ENCODE peak calls at places on chromosomes 6 and 20, in five cellular contexts. U is nucleus accumbens, R is lower leg skin, G is ELR, I is nephron progenitor cell. S is an unnamed sample.

GRCh38 chr20:38589351-38589750 is 8.4 kb downstream of the ADIG start:
- DNase-seq in G (no peak), U (no peak), R (no peak), I (no peak), S (no peak)

GRCh38 chr6:15524736-15525401 is 138.0 kb downstream of the DTNBP1 start:
- DNase-seq in R (peak), G (no peak), I (no peak), U (no peak), S (no peak)

GRCh38 chr20:7657569-7657968 is 282.7 kb downstream of the HAO1 start:
- DNase-seq in I (no peak), R (no peak), U (no peak), G (no peak), S (no peak)

GRCh38 chr6:34872332-34872731 is 15.5 kb downstream of the TAF11 start:
- DNase-seq in I (no peak), G (no peak), U (no peak), R (no peak), S (no peak)

GRCh38 chr20:2816583-2817340 is 598 bp downstream of the TMEM239 start:
- DNase-seq in R (peak), U (no peak), G (no peak), I (no peak), S (peak)

GRCh38 chr6:46098678-46099077 is 31.1 kb upstream of the ENPP4 start:
- DNase-seq in R (no peak), U (peak), I (no peak), G (no peak), S (no peak)

GRCh38 chr6:40535784-40536380 is 51.3 kb downstream of the LRFN2 start:
- DNase-seq in R (no peak), U (no peak), I (no peak), G (no peak), S (no peak)

GRCh38 chr20:59752704-59753460 is 148.5 kb downstream of the PHACTR3 start:
- DNase-seq in I (no peak), R (no peak), U (no peak), G (no peak), S (no peak)

GRCh38 chr6:130161627-130162404 is 60.9 kb downstream of the SAMD3 start:
- DNase-seq in G (no peak), R (no peak), I (no peak), U (no peak), S (no peak)

GRCh38 chr6:153424719-153425400 is 293.8 kb upstream of the RGS17 start:
- DNase-seq in R (no peak), I (no peak), G (peak), U (no peak), S (peak)